ENCODE peak calls at places on chromosomes 5 and 9, in five cellular contexts. L is neuronal stem cell, B is uterus, S is GM23248, K is fibroblast of lung. M is an unnamed sample.

GRCh38 chr9:36214571-36214970 is 23.9 kb downstream of the CLTA start:
- DNase-seq in L (no peak), B (no peak), S (peak; percentile 66), K (peak; percentile 51), M (no peak)

GRCh38 chr5:171961117-171961516 is 45.3 kb downstream of the FBXW11 start:
- DNase-seq in L (no peak), B (no peak), S (no peak), K (no peak), M (no peak)

GRCh38 chr5:139194486-139194885 is 3.7 kb downstream of the SIL1 start:
- DNase-seq in L (no peak), B (no peak), S (no peak), K (no peak), M (no peak)

GRCh38 chr5:142191776-142192175 is 83.2 kb downstream of the NDFIP1 start:
- DNase-seq in L (no peak), B (no peak), S (no peak), K (no peak), M (no peak)

GRCh38 chr5:29796018-29796417 is 1397.5 kb upstream of the CDH6 start:
- DNase-seq in L (no peak), B (no peak), S (no peak), K (no peak), M (no peak)

GRCh38 chr5:151073280-151073679 is 7.6 kb downstream of the TNIP1 start:
- DNase-seq in L (no peak), B (no peak), S (no peak), K (no peak), M (no peak)

GRCh38 chr5:111512026-111512405 is 319 bp downstream of the STARD4 start:
- DNase-seq in L (no peak), B (no peak), S (peak; percentile 50), K (peak; percentile 47), M (peak; percentile 24)

GRCh38 chr5:177325868-177326381 is 14.2 kb upstream of the MXD3 start:
- DNase-seq in L (no peak), B (no peak), S (peak; percentile 23), K (no peak), M (no peak)

GRCh38 chr5:30604648-30605262 is 588.7 kb upstream of the CDH6 start:
- DNase-seq in L (no peak), B (no peak), S (no peak), K (no peak), M (no peak)

GRCh38 chr9:69603656-69604055 is 68.5 kb downstream of the APBA1 start:
- DNase-seq in L (no peak), B (no peak), S (no peak), K (no peak), M (no peak)

GRCh38 chr5:113040672-113041071 is 64.1 kb downstream of the DCP2 start:
- DNase-seq in L (no peak), B (no peak), S (no peak), K (no peak), M (no peak)

GRCh38 chr5:132427285-132428146 is 58.0 kb downstream of the SLC22A5 start:
- DNase-seq in L (no peak), B (no peak), S (peak; percentile 30), K (no peak), M (peak; percentile 39)

GRCh38 chr9:98751210-98751609 is 42.5 kb upstream of the GABBR2 start:
- DNase-seq in L (no peak), B (no peak), S (no peak), K (no peak), M (no peak)

GRCh38 chr9:134314039-134314949 is 12.0 kb upstream of the RXRA start:
- DNase-seq in L (no peak), B (peak; percentile 7), S (no peak), K (no peak), M (no peak)

GRCh38 chr5:64788156-64788555 is 19.4 kb downstream of the CWC27 start:
- DNase-seq in L (no peak), B (no peak), S (no peak), K (no peak), M (no peak)

GRCh38 chr5:162456096-162456495 is 388.5 kb downstream of the GABRG2 start:
- DNase-seq in L (no peak), B (no peak), S (no peak), K (no peak), M (no peak)

GRCh38 chr5:149367249-149367971 is 9.6 kb downstream of the PCYOX1L start:
- DNase-seq in L (peak; percentile 81), B (peak; percentile 71), S (peak; percentile 79), K (peak; percentile 71), M (peak; percentile 52)

GRCh38 chr5:153523196-153523595 is 32.7 kb downstream of the GRIA1 start:
- DNase-seq in L (no peak), B (no peak), S (peak; percentile 68), K (peak; percentile 61), M (no peak)

GRCh38 chr9:13728917-13729811 is 449.7 kb upstream of the MPDZ start:
- DNase-seq in L (no peak), B (no peak), S (peak; percentile 33), K (peak; percentile 53), M (no peak)

GRCh38 chr5:177371705-177372533 is 12.3 kb upstream of the SLC34A1 start:
- DNase-seq in L (no peak), B (no peak), S (no peak), K (no peak), M (no peak)

GRCh38 chr9:11928871-11929321 is 764.3 kb upstream of the TYRP1 start:
- DNase-seq in L (no peak), B (no peak), S (no peak), K (no peak), M (no peak)

GRCh38 chr5:134003957-134004625 is 684 bp downstream of the VDAC1 start:
- DNase-seq in L (peak; percentile 37), B (peak; percentile 65), S (peak; percentile 85), K (peak; percentile 51), M (peak; percentile 33)

GRCh38 chr5:40841068-40841805 is at the start of gene CARD6:
- DNase-seq in L (no peak), B (no peak), S (peak; percentile 56), K (peak; percentile 67), M (no peak)

GRCh38 chr9:4327504-4328191 is 27.8 kb upstream of the GLIS3 start:
- DNase-seq in L (no peak), B (no peak), S (peak; percentile 54), K (peak; percentile 59), M (no peak)

GRCh38 chr5:174895360-174895759 is 171.0 kb downstream of the MSX2 start:
- DNase-seq in L (no peak), B (no peak), S (no peak), K (no peak), M (no peak)

GRCh38 chr5:147287181-147287580 is 52.4 kb downstream of the STK32A start:
- DNase-seq in L (no peak), B (no peak), S (no peak), K (no peak), M (no peak)

GRCh38 chr5:103514381-103514780 is 48.2 kb downstream of the NUDT12 start:
- DNase-seq in L (no peak), B (no peak), S (no peak), K (no peak), M (no peak)
- H3K27ac ChIP-seq in L (no peak overlapping the region), B (no peak overlapping the region), S (no peak overlapping the region), K (no peak overlapping the region), M (no peak overlapping the region)

GRCh38 chr9:120653762-120654161 is 60.5 kb downstream of the MEGF9 start:
- DNase-seq in L (no peak), B (no peak), S (no peak), K (no peak), M (no peak)
- H3K4me1 ChIP-seq in L (no peaks in the 10 kb centered on the region), B (no peaks in the 10 kb centered on the region), S (no peaks in the 10 kb centered on the region), K (no peaks in the 10 kb centered on the region), M (peaks cover 2% of the 10 kb centered on the region)

GRCh38 chr5:50663636-50664035 is 2.8 kb upstream of the PARP8 start:
- DNase-seq in L (no peak), B (no peak), S (no peak), K (no peak), M (peak; percentile 19)
- H3K27ac ChIP-seq in L (no peak overlapping the region), B (no peak overlapping the region), S (no peak overlapping the region), K (no peak overlapping the region), M (no peak overlapping the region)

DNA sequence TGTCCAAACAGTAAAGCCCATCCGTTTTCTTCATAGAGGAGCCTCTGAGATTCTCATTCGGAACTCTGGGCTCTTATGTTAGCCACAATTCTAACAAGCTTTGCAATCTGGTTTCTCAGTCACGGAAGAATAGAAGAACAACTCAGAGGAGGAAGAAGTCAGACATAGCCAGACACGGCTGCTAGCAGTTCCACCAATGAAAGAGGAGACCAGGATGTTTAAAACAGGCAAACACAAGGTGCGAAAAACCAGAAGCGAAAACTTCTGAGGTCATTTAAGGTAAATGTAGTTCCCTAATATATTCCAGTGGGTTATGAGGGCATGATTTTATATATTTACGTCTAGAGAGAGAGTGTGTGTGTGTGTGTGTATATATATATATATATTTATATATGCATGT is 34.1 kb upstream of the GDNF start:
- DNase-seq in L (no peak), B (no peak), S (no peak), K (no peak), M (no peak)
- H3K4me1 ChIP-seq in L (peaks cover 2% of the 10 kb centered on the region), B (no peaks in the 10 kb centered on the region), S (peaks cover 43% of the 10 kb centered on the region), K (no peaks in the 10 kb centered on the region), M (no peaks in the 10 kb centered on the region)

DNA sequence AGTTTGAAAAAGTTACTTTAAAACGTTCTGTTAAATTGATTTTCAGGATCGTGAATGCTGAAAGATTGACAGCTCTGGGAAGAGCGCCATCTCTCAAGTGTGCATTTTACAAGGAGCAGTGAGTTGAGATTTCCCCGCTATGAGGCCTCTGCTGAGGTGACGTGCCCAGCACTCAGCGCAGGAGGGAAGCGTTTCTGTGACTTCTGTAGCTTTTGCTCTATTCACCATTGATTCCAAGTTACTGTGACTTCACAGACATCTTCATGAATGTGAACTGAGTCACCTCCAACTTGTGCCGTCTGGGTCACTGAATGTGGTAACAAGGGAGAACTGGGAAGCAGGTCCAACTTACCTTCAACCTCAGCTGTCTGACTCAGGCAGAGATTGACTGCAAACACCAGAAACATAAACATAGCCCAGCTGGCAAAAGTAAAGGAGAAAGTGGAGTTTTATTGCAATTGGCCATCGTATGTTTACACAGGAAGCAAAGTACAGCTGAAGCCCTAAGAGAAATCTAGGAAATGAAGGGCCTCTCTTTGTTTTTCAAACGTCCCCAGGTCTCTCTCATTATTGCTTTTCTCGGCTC is 428.8 kb upstream of the CLINT1 start:
- DNase-seq in L (no peak), B (peak; percentile 28), S (peak; percentile 78), K (peak; percentile 77), M (peak; percentile 5)
- H3K27ac ChIP-seq in L (no peak overlapping the region), B (peak overlapping the region; percentile 2), S (no peak overlapping the region), K (no peak overlapping the region), M (no peak overlapping the region)

GRCh38 chr9:109098221-109098959 is 21.4 kb downstream of the TMEM245 start:
- DNase-seq in L (peak; percentile 31), B (no peak), S (peak; percentile 72), K (peak; percentile 70), M (peak; percentile 52)

GRCh38 chr9:109100543-109101201 is 19.1 kb downstream of the TMEM245 start:
- DNase-seq in L (no peak), B (no peak), S (no peak), K (no peak), M (no peak)

GRCh38 chr9:109097156-109097555 is 22.6 kb downstream of the TMEM245 start:
- DNase-seq in L (no peak), B (no peak), S (no peak), K (no peak), M (no peak)

GRCh38 chr9:109101202-109101595 is 18.5 kb downstream of the TMEM245 start:
- DNase-seq in L (no peak), B (no peak), S (no peak), K (no peak), M (no peak)

GRCh38 chr9:109098960-109099308 is 20.8 kb downstream of the TMEM245 start:
- DNase-seq in L (no peak), B (no peak), S (peak; percentile 52), K (no peak), M (peak; percentile 11)
- H3K4me1 ChIP-seq in L (peaks cover 13% of the 10 kb centered on the region), B (peaks cover 10% of the 10 kb centered on the region), S (peaks cover 32% of the 10 kb centered on the region), K (peaks cover 10% of the 10 kb centered on the region), M (peaks cover 24% of the 10 kb centered on the region)

GRCh38 chr9:117723986-117724654 is 19.9 kb downstream of the TLR4 start:
- DNase-seq in L (no peak), B (no peak), S (no peak), K (no peak), M (no peak)
- H3K27ac ChIP-seq in L (no peak overlapping the region), B (peak overlapping the region; percentile 34), S (no peak overlapping the region), K (no peak overlapping the region), M (no peak overlapping the region)